ENCODE peak calls at places on chromosomes 4 and X, in six cellular contexts. O is CD8-positive, alpha-beta memory T cell; T is stomach; H is brain microvascular endothelial cell; S is cardiac muscle cell; V is HepG2. R is an unnamed sample.
A peak's percentile ranks its signal among the peaks of the same experiment; 100 is the strongest.

GRCh38 chrX:14528629-14529287 is 578 bp upstream of the GLRA2 start:
- DNase-seq in T (peak; percentile 69), V (peak; percentile 10), S (peak; percentile 62), H (peak; percentile 68), O (peak; percentile 6), R (peak; percentile 32)

GRCh38 chr4:56613101-56613862 is 67.8 kb downstream of the HOPX start:
- DNase-seq in V (peak; percentile 5), S (no peak), H (peak; percentile 56), O (no peak), T (no peak), R (no peak)

GRCh38 chr4:86891785-86892638 is at the start of gene C4orf36:
- DNase-seq in S (peak; percentile 65), T (peak; percentile 79), V (no peak), O (peak; percentile 12), H (peak; percentile 23), R (peak; percentile 88)

GRCh38 chr4:27711041-27711440 is 850.4 kb downstream of the STIM2 start:
- DNase-seq in T (no peak), O (no peak), H (no peak), V (no peak), S (no peak), R (no peak)

GRCh38 chr4:184012937-184013336 is 107.8 kb downstream of the STOX2 start:
- DNase-seq in V (no peak), S (peak; percentile 40), O (no peak), H (no peak), T (no peak), R (no peak)

GRCh38 chr4:1200425-1201035 is 28.1 kb upstream of the SPON2 start:
- DNase-seq in S (no peak), O (no peak), T (peak; percentile 51), H (peak; percentile 78), V (no peak), R (peak; percentile 58)

GRCh38 chrX:100512471-100512870 is 72.3 kb upstream of the TNMD start:
- DNase-seq in T (no peak), S (peak; percentile 22), O (peak; percentile 1), V (no peak), H (no peak), R (no peak)

GRCh38 chr4:23737571-23737970 is 152.3 kb downstream of the PPARGC1A start:
- DNase-seq in H (no peak), O (no peak), T (no peak), V (no peak), S (no peak), R (no peak)

GRCh38 chrX:116384406-116384805 is 52.0 kb upstream of the SLC6A14 start:
- DNase-seq in S (no peak), O (no peak), H (no peak), T (no peak), V (no peak), R (no peak)

GRCh38 chr4:187501731-187502130 is 493.8 kb upstream of the ZFP42 start:
- DNase-seq in T (no peak), H (no peak), V (no peak), S (no peak), O (no peak), R (no peak)

GRCh38 chrX:42943051-42943450 is 165.1 kb upstream of the PPP1R2C start:
- DNase-seq in H (no peak), O (peak; percentile 12), S (no peak), T (no peak), V (peak; percentile 1), R (no peak)

GRCh38 chrX:3820170-3820569 is 106.7 kb upstream of the PRKX start:
- DNase-seq in O (no peak), V (no peak), T (no peak), H (peak; percentile 88), S (no peak), R (no peak)

GRCh38 chrX:64885850-64886249 is 90.4 kb downstream of the ZC4H2 start:
- DNase-seq in S (peak; percentile 1), O (no peak), T (no peak), H (no peak), V (no peak), R (no peak)

GRCh38 chr4:7818676-7819041 is 121.0 kb downstream of the AFAP1 start:
- DNase-seq in H (no peak), V (peak; percentile 12), S (no peak), O (no peak), T (no peak), R (no peak)

GRCh38 chr4:38857354-38858096 is 908 bp upstream of the TLR6 start:
- DNase-seq in T (no peak), S (no peak), V (no peak), H (peak; percentile 92), O (no peak), R (no peak)

DNA sequence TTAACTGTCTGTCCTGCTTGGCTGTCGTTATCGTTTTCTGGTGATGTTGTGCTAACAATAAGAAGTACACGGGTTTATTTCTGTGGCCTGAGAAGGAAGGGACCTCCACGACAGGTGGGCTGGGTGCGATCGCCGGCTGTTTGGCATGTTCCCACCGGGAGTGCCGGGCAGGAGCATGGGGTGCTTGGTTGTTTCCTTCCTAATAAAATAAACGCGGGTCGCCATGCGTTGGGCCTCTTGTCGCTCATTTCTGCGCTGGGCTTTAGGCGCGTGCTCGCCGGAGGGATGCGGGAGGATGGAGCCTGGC is 711 bp upstream of the GDI1 start:
- DNase-seq in H (no peak), O (no peak), S (no peak), V (no peak), T (no peak), R (no peak)
- H3K4me3 ChIP-seq in H (peak overlapping the region; percentile 43), O (peak overlapping the region; percentile 45), S (peak overlapping the region; percentile 21), V (no peak overlapping the region), T (peak overlapping the region; percentile 82), R (peak overlapping the region; percentile 43)

GRCh38 chrX:13050151-13050550 is 5.7 kb upstream of the FAM9C start:
- DNase-seq in O (no peak), T (no peak), H (no peak), S (no peak), V (no peak), R (no peak)

GRCh38 chrX:13051529-13052172 is 7.2 kb upstream of the FAM9C start:
- DNase-seq in H (no peak), S (no peak), O (peak; percentile 78), T (no peak), V (no peak), R (no peak)

GRCh38 chrX:13053171-13053570 is 8.8 kb upstream of the FAM9C start:
- DNase-seq in H (no peak), O (no peak), V (no peak), T (no peak), S (no peak), R (no peak)

GRCh38 chrX:13048265-13048664 is 3.8 kb upstream of the FAM9C start:
- DNase-seq in H (peak; percentile 45), T (no peak), V (no peak), S (no peak), O (no peak), R (no peak)

DNA sequence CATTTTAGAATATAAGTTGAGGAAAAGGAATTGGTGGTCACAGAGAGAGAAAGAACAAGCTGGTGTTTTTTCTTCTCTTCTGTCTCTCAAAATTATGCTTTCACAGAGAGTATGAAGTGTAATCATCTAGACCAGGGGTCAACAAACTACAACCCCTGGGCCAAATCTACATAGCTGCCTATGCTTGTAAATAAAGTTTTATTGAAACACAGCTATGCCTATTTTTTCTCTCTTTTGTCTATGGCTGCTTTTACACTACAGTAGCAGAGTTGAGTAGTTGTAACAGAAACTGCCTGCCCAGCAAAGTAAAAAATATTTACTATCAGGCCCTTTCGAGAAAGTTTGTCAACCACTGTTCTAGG is 6.7 kb upstream of the FAM9C start:
- DNase-seq in T (no peak), O (no peak), S (no peak), V (no peak), H (no peak), R (no peak)
- H3K27ac ChIP-seq in T (peak overlapping the region; percentile 17), O (no peak overlapping the region), S (no peak overlapping the region), V (no peak overlapping the region), H (no peak overlapping the region), R (peak overlapping the region; percentile 41)

GRCh38 chrX:44344687-44345086 is 1.2 kb upstream of the EFHC2 start:
- DNase-seq in T (no peak), S (no peak), H (no peak), O (peak; percentile 48), V (no peak), R (no peak)
- H3K4me3 ChIP-seq in T (no peak overlapping the region), S (no peak overlapping the region), H (no peak overlapping the region), O (peak overlapping the region; percentile 65), V (no peak overlapping the region), R (peak overlapping the region; percentile 41)

DNA sequence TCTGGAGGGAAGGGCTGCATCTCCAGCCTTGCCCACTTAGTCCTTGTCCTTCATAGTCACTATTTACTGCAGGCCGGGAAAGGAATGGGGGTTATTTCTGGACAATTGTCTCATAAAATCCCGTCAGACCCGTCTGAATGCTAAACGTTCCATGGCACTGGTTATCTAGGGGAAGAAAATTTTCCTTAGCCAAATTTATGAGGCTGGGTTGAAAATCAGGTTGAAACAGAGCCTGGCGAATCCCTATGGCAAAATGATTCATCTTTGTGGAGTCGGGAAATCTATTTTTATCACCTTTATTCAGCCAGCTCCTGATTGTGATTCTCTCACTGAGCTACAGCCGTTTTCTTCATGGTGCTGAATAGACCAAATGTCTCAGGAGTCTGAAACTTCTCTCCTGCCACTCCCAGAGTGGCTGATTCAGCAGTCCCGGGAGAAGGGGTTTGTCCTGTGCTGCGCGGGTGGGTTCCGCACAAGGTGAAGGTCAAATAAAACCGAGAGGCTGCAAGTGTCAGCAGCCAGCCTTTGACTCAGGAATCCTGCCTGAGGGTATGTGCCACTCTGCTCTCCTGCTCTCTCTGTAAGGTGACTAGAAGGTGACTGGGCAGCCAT is 1.0 kb downstream of the LIMCH1 start:
- DNase-seq in T (no peak), H (no peak), S (no peak), V (no peak), O (no peak), R (no peak)
- H3K27ac ChIP-seq in T (peak overlapping the region; percentile 26), H (no peak overlapping the region), S (no peak overlapping the region), V (no peak overlapping the region), O (no peak overlapping the region), R (peak overlapping the region; percentile 72)